ENCODE peak calls at places on chromosome 18, in five cellular contexts. One of them, this sample, is unnamed.

GRCh38 chr18:8949206-8949605 is 153.3 kb upstream of the NDUFV2 start:
- DNase-seq in AG04449: no peak
- DNase-seq in 8988T: no peak
- DNase-seq in choroid plexus epithelial cell: no peak
- DNase-seq in GM04504: peak
- DNase-seq in this sample: no peak

GRCh38 chr18:183769-184168 is 25.4 kb downstream of the USP14 start:
- DNase-seq in AG04449: no peak
- DNase-seq in 8988T: no peak
- DNase-seq in choroid plexus epithelial cell: peak
- DNase-seq in GM04504: no peak
- DNase-seq in this sample: no peak

GRCh38 chr18:44536619-44537018 is 144.1 kb upstream of the SETBP1 start:
- DNase-seq in AG04449: no peak
- DNase-seq in 8988T: no peak
- DNase-seq in choroid plexus epithelial cell: no peak
- DNase-seq in GM04504: no peak
- DNase-seq in this sample: no peak

GRCh38 chr18:44411277-44411900 is 269.3 kb upstream of the SETBP1 start:
- DNase-seq in AG04449: no peak
- DNase-seq in 8988T: no peak
- DNase-seq in choroid plexus epithelial cell: no peak
- DNase-seq in GM04504: no peak
- DNase-seq in this sample: no peak

GRCh38 chr18:48336332-48336731 is 72.9 kb downstream of the ZBTB7C start:
- DNase-seq in AG04449: no peak
- DNase-seq in 8988T: no peak
- DNase-seq in choroid plexus epithelial cell: peak
- DNase-seq in GM04504: no peak
- DNase-seq in this sample: no peak

GRCh38 chr18:75679347-75679746 is 251.8 kb upstream of the SMIM21 start:
- DNase-seq in AG04449: no peak
- DNase-seq in 8988T: no peak
- DNase-seq in choroid plexus epithelial cell: no peak
- DNase-seq in GM04504: no peak
- DNase-seq in this sample: no peak

GRCh38 chr18:78912336-78912735 is 67.3 kb upstream of the SALL3 start:
- DNase-seq in AG04449: no peak
- DNase-seq in 8988T: no peak
- DNase-seq in choroid plexus epithelial cell: no peak
- DNase-seq in GM04504: no peak
- DNase-seq in this sample: no peak

GRCh38 chr18:35497334-35498197 is at the start of gene INO80C:
- DNase-seq in AG04449: peak
- DNase-seq in 8988T: peak
- DNase-seq in choroid plexus epithelial cell: peak
- DNase-seq in GM04504: peak
- DNase-seq in this sample: peak

GRCh38 chr18:51278045-51278649 is 80.7 kb upstream of the MEX3C start:
- DNase-seq in AG04449: no peak
- DNase-seq in 8988T: no peak
- DNase-seq in choroid plexus epithelial cell: peak
- DNase-seq in GM04504: no peak
- DNase-seq in this sample: peak

GRCh38 chr18:71036783-71037182 is 747.9 kb downstream of the SOCS6 start:
- DNase-seq in AG04449: no peak
- DNase-seq in 8988T: no peak
- DNase-seq in choroid plexus epithelial cell: peak
- DNase-seq in GM04504: no peak
- DNase-seq in this sample: no peak

GRCh38 chr18:45106331-45106774 is 425.7 kb downstream of the SETBP1 start:
- DNase-seq in AG04449: no peak
- DNase-seq in 8988T: no peak
- DNase-seq in choroid plexus epithelial cell: peak
- DNase-seq in GM04504: no peak
- DNase-seq in this sample: no peak

GRCh38 chr18:62988467-62988866 is 273.1 kb downstream of the PHLPP1 start:
- DNase-seq in AG04449: no peak
- DNase-seq in 8988T: no peak
- DNase-seq in choroid plexus epithelial cell: no peak
- DNase-seq in GM04504: no peak
- DNase-seq in this sample: no peak

GRCh38 chr18:61893304-61893970 is 630 bp upstream of the RNF152 start:
- DNase-seq in AG04449: no peak
- DNase-seq in 8988T: peak
- DNase-seq in choroid plexus epithelial cell: peak
- DNase-seq in GM04504: no peak
- DNase-seq in this sample: peak

GRCh38 chr18:50429207-50429948 is 54.5 kb downstream of the SKA1 start:
- DNase-seq in AG04449: no peak
- DNase-seq in 8988T: no peak
- DNase-seq in choroid plexus epithelial cell: peak
- DNase-seq in GM04504: peak
- DNase-seq in this sample: no peak

GRCh38 chr18:8341481-8342230 is 267.6 kb upstream of the RAB12 start:
- DNase-seq in AG04449: peak
- DNase-seq in 8988T: no peak
- DNase-seq in choroid plexus epithelial cell: peak
- DNase-seq in GM04504: no peak
- DNase-seq in this sample: no peak

GRCh38 chr18:77851798-77852197 is 602.1 kb downstream of the GALR1 start:
- DNase-seq in AG04449: no peak
- DNase-seq in 8988T: no peak
- DNase-seq in choroid plexus epithelial cell: no peak
- DNase-seq in GM04504: no peak
- DNase-seq in this sample: no peak

GRCh38 chr18:62976227-62976626 is 260.9 kb downstream of the PHLPP1 start:
- DNase-seq in AG04449: no peak
- DNase-seq in 8988T: no peak
- DNase-seq in choroid plexus epithelial cell: no peak
- DNase-seq in GM04504: no peak
- DNase-seq in this sample: no peak

GRCh38 chr18:55763805-55764204 is 175.8 kb upstream of the TCF4 start:
- DNase-seq in AG04449: no peak
- DNase-seq in 8988T: no peak
- DNase-seq in choroid plexus epithelial cell: no peak
- DNase-seq in GM04504: no peak
- DNase-seq in this sample: no peak

GRCh38 chr18:28183418-28184078 is 6.6 kb upstream of the CDH2 start:
- DNase-seq in AG04449: peak
- DNase-seq in 8988T: no peak
- DNase-seq in choroid plexus epithelial cell: peak
- DNase-seq in GM04504: no peak
- DNase-seq in this sample: no peak

GRCh38 chr18:23810396-23810795 is 121.1 kb downstream of the LAMA3 start:
- DNase-seq in AG04449: no peak
- DNase-seq in 8988T: no peak
- DNase-seq in choroid plexus epithelial cell: no peak
- DNase-seq in GM04504: no peak
- DNase-seq in this sample: no peak

GRCh38 chr18:12421732-12422131 is 14.0 kb downstream of the PRELID3A start:
- DNase-seq in AG04449: no peak
- DNase-seq in 8988T: no peak
- DNase-seq in choroid plexus epithelial cell: no peak
- DNase-seq in GM04504: no peak
- DNase-seq in this sample: no peak

GRCh38 chr18:70462078-70462439 is 173.2 kb downstream of the SOCS6 start:
- DNase-seq in AG04449: no peak
- DNase-seq in 8988T: no peak
- DNase-seq in choroid plexus epithelial cell: no peak
- DNase-seq in GM04504: no peak
- DNase-seq in this sample: no peak

GRCh38 chr18:63447066-63447465 is 24.8 kb upstream of the VPS4B start:
- DNase-seq in AG04449: no peak
- DNase-seq in 8988T: no peak
- DNase-seq in choroid plexus epithelial cell: no peak
- DNase-seq in GM04504: no peak
- DNase-seq in this sample: no peak

GRCh38 chr18:8423051-8423558 is 186.1 kb upstream of the RAB12 start:
- DNase-seq in AG04449: peak
- DNase-seq in 8988T: no peak
- DNase-seq in choroid plexus epithelial cell: peak
- DNase-seq in GM04504: peak
- DNase-seq in this sample: no peak

GRCh38 chr18:79631761-79632446 is 47.7 kb upstream of the CTDP1 start:
- DNase-seq in AG04449: no peak
- DNase-seq in 8988T: no peak
- DNase-seq in choroid plexus epithelial cell: no peak
- DNase-seq in GM04504: no peak
- DNase-seq in this sample: no peak

GRCh38 chr18:21179590-21180220 is 62.3 kb upstream of the GREB1L start:
- DNase-seq in AG04449: no peak
- DNase-seq in 8988T: peak
- DNase-seq in choroid plexus epithelial cell: peak
- DNase-seq in GM04504: peak
- DNase-seq in this sample: peak

GRCh38 chr18:53990485-53990884 is 234.0 kb downstream of the MBD2 start:
- DNase-seq in AG04449: no peak
- DNase-seq in 8988T: no peak
- DNase-seq in choroid plexus epithelial cell: no peak
- DNase-seq in GM04504: no peak
- DNase-seq in this sample: no peak